ENCODE peak calls at places on chromosomes 1 and 21, in eight cellular contexts. M is endothelial cell of umbilical vein; O is activated naive CD4-positive, alpha-beta T cell treated with anti-CD3 and anti-CD28 coated beads, Interleukin-2, amount 50 U/mL, for 72 hours; D is GDM1; N is endodermal cell; I is hypothalamus; C is naive thymus-derived CD8-positive, alpha-beta T cell; S is SJSA1. P is an unnamed sample.

GRCh38 chr21:37970548-37970947 is 54.3 kb upstream of the KCNJ6 start:
- DNase-seq in M (no peak), O (no peak), N (no peak), S (no peak), D (no peak), C (no peak), I (no peak), P (no peak)

GRCh38 chr1:228044961-228045360 is 37.5 kb upstream of the ARF1 start:
- DNase-seq in S (peak), I (no peak), D (no peak), C (no peak), M (no peak), N (no peak), O (no peak), P (no peak)

GRCh38 chr1:197951089-197951488 is 33.9 kb downstream of the LHX9 start:
- DNase-seq in M (no peak), S (no peak), I (no peak), D (no peak), C (no peak), N (no peak), O (no peak), P (no peak)

GRCh38 chr1:213457097-213457680 is 406.1 kb downstream of the RPS6KC1 start:
- DNase-seq in N (no peak), O (no peak), S (no peak), D (no peak), C (no peak), I (no peak), M (no peak), P (no peak)

GRCh38 chr1:180603850-180604226 is 28.0 kb upstream of the XPR1 start:
- DNase-seq in O (no peak), N (no peak), S (no peak), M (no peak), C (no peak), I (no peak), D (no peak), P (no peak)

GRCh38 chr1:174269932-174270651 is 110.8 kb downstream of the RABGAP1L start:
- DNase-seq in M (no peak), O (no peak), S (no peak), I (no peak), N (no peak), C (no peak), D (no peak), P (no peak)

GRCh38 chr1:93715529-93716126 is 34.0 kb upstream of the BCAR3 start:
- DNase-seq in D (no peak), N (peak), I (no peak), M (no peak), O (peak), S (no peak), C (no peak), P (no peak)

GRCh38 chr1:31306278-31306677 is 9.4 kb downstream of the ZCCHC17 start:
- DNase-seq in D (no peak), C (no peak), O (no peak), I (no peak), S (peak), M (peak), N (no peak), P (no peak)